ENCODE peak calls at places on chromosomes 16 and 17, in eight cellular contexts. J, G, A, B, W, U, Q and C are unnamed samples.

GRCh38 chr16:79497951-79498350 is 102.6 kb downstream of the MAF start:
- DNase-seq in J (no peak), G (no peak), A (no peak), B (no peak), W (no peak), U (no peak), Q (no peak), C (no peak)

GRCh38 chr16:1171854-1172428 is 19.0 kb downstream of the CACNA1H start:
- DNase-seq in J (no peak), G (no peak), A (no peak), B (no peak), W (no peak), U (no peak), Q (no peak), C (no peak)

GRCh38 chr17:59332890-59333377 is 1.5 kb downstream of the YPEL2 start:
- DNase-seq in J (no peak), G (peak), A (no peak), B (no peak), W (peak), U (no peak), Q (peak), C (no peak)

GRCh38 chr16:70578035-70578434 is 54.4 kb downstream of the SF3B3 start:
- DNase-seq in J (peak), G (no peak), A (no peak), B (no peak), W (no peak), U (no peak), Q (no peak), C (no peak)

GRCh38 chr17:82940226-82941020 is 100.6 kb upstream of the ZNF750 start:
- DNase-seq in J (no peak), G (no peak), A (no peak), B (peak), W (no peak), U (no peak), Q (no peak), C (no peak)

GRCh38 chr17:50772251-50772650 is 4.9 kb upstream of the ANKRD40CL start:
- DNase-seq in J (no peak), G (no peak), A (no peak), B (no peak), W (no peak), U (no peak), Q (no peak), C (no peak)

GRCh38 chr16:75060708-75061107 is 55.9 kb downstream of the LDHD start:
- DNase-seq in J (no peak), G (no peak), A (no peak), B (no peak), W (no peak), U (no peak), Q (no peak), C (no peak)

GRCh38 chr17:10059684-10060211 is 138.7 kb downstream of the GAS7 start:
- DNase-seq in J (no peak), G (no peak), A (no peak), B (no peak), W (peak), U (no peak), Q (no peak), C (no peak)

GRCh38 chr17:21125862-21126261 is 902 bp upstream of the DHRS7B start:
- DNase-seq in J (peak), G (no peak), A (no peak), B (no peak), W (no peak), U (no peak), Q (no peak), C (no peak)

GRCh38 chr16:87363771-87364476 is 19.7 kb downstream of the FBXO31 start:
- DNase-seq in J (no peak), G (peak), A (no peak), B (no peak), W (peak), U (no peak), Q (peak), C (no peak)

GRCh38 chr16:2712546-2712945 is 7.5 kb downstream of the PRSS27 start:
- DNase-seq in J (no peak), G (no peak), A (no peak), B (no peak), W (no peak), U (no peak), Q (no peak), C (no peak)

GRCh38 chr17:4485676-4486646 is 12.7 kb upstream of the SPNS2 start:
- DNase-seq in J (no peak), G (no peak), A (no peak), B (no peak), W (no peak), U (peak), Q (no peak), C (no peak)

GRCh38 chr17:83024205-83024971 is 55.0 kb upstream of the METRNL start:
- DNase-seq in J (no peak), G (no peak), A (no peak), B (no peak), W (no peak), U (no peak), Q (no peak), C (no peak)

GRCh38 chr17:61658183-61658582 is 67.2 kb upstream of the NACA2 start:
- DNase-seq in J (no peak), G (no peak), A (no peak), B (no peak), W (no peak), U (no peak), Q (no peak), C (no peak)

GRCh38 chr17:81841866-81842265 is 7.0 kb upstream of the PPP1R27 start:
- DNase-seq in J (no peak), G (no peak), A (no peak), B (no peak), W (no peak), U (no peak), Q (no peak), C (no peak)

GRCh38 chr17:47821031-47821423 is 567 bp downstream of the OSBPL7 start:
- DNase-seq in J (no peak), G (no peak), A (no peak), B (no peak), W (no peak), U (peak), Q (no peak), C (no peak)

GRCh38 chr17:47822785-47823184 is 1.2 kb upstream of the OSBPL7 start:
- DNase-seq in J (no peak), G (no peak), A (no peak), B (no peak), W (no peak), U (no peak), Q (no peak), C (no peak)

GRCh38 chr17:47820023-47820789 is 1.4 kb downstream of the OSBPL7 start:
- DNase-seq in J (no peak), G (no peak), A (no peak), B (no peak), W (no peak), U (peak), Q (peak), C (no peak)

GRCh38 chr17:47823519-47823918 is 1.9 kb upstream of the OSBPL7 start:
- DNase-seq in J (no peak), G (no peak), A (no peak), B (no peak), W (no peak), U (no peak), Q (no peak), C (no peak)

GRCh38 chr17:47821424-47822379 is at the start of gene OSBPL7:
- DNase-seq in J (peak), G (peak), A (peak), B (peak), W (peak), U (peak), Q (peak), C (peak)
- TF ChIP-seq CTCF in J (peak), G (no peak), A (peak), B (no peak), W (no peak), U (no peak), Q (no peak), C (no peak)

GRCh38 chr16:54928421-54929089 is 2.1 kb upstream of the IRX5 start:
- DNase-seq in J (peak), G (peak), A (peak), B (no peak), W (no peak), U (peak), Q (peak), C (peak)
- TF ChIP-seq CTCF in J (no peak), G (no peak), A (no peak), B (no peak), W (no peak), U (no peak), Q (peak), C (no peak)

DNA sequence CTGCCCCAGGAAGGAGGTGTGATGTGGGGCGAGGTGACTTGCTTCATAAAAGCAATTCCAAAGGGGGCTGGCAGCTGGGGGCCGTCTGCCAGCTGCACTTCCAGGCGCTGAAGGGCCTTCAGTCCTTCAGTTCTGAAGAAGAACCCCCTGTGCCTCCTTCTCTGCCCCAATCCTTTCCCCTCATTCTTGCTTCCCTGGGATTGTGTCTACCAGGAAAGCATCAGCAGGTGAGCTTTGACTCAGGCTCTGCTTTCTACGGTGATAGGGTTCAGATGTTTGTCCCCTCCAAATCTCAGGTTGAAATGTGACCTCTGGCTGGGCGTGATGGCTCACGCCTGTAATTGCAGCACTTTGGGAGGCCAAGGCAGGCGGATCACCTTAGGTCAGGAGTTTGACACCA is 52.5 kb upstream of the NKD1 start:
- DNase-seq in J (no peak), G (no peak), A (no peak), B (no peak), W (no peak), U (no peak), Q (no peak), C (no peak)
- TF ChIP-seq CTCF in J (no peak), G (no peak), A (no peak), B (no peak), W (no peak), U (no peak), Q (no peak), C (no peak)

GRCh38 chr16:24504467-24505345 is 34.7 kb upstream of the RBBP6 start:
- DNase-seq in J (peak), G (peak), A (peak), B (peak), W (peak), U (peak), Q (peak), C (no peak)

GRCh38 chr16:24497405-24497804 is 42.0 kb upstream of the RBBP6 start:
- DNase-seq in J (peak), G (no peak), A (no peak), B (no peak), W (peak), U (no peak), Q (no peak), C (no peak)

GRCh38 chr16:24493859-24494258 is 45.5 kb upstream of the RBBP6 start:
- DNase-seq in J (peak), G (no peak), A (no peak), B (no peak), W (no peak), U (no peak), Q (no peak), C (no peak)

DNA sequence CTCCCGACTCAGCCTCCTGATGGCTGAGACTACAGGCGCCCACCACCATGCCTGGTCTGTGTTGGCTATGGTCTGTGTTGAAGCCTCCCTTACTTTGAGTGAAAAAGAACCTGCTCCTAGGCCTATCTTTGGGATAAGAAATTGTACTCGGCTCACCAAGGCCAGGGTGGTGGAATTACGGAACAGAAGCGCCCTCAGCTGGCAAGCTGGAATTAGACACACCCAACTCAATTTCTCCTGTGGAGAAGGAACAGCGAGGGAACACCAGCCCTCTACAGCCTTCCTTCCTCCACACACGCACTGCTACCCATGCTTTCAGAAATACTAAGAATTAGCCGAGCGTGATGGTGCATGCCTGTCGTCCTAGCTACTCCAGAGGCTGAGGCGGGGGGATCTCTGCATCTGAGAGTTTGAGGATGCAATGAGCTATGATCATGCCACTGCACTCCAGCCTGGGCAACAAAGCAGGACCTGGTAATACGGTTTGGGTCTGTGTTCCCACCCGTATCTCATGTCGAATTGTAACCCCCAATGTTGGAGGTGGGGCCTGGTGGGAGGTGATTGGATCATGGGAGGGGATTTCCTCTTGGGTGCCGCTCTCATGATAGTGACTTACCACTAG is 40.1 kb upstream of the RBBP6 start:
- DNase-seq in J (peak), G (peak), A (peak), B (peak), W (peak), U (peak), Q (no peak), C (no peak)
- TF ChIP-seq CTCF in J (peak), G (peak), A (peak), B (peak), W (peak), U (no peak), Q (no peak), C (no peak)

GRCh38 chr16:68436581-68436980 is 11.7 kb downstream of the SMPD3 start:
- DNase-seq in J (peak), G (peak), A (peak), B (peak), W (no peak), U (no peak), Q (no peak), C (no peak)
- TF ChIP-seq CTCF in J (peak), G (peak), A (peak), B (peak), W (peak), U (no peak), Q (no peak), C (no peak)

GRCh38 chr17:29776026-29776425 is 153.3 kb upstream of the CORO6 start:
- DNase-seq in J (no peak), G (no peak), A (no peak), B (no peak), W (no peak), U (no peak), Q (no peak), C (no peak)

GRCh38 chr17:29782917-29783316 is 147.1 kb downstream of the SSH2 start:
- DNase-seq in J (no peak), G (no peak), A (no peak), B (no peak), W (no peak), U (no peak), Q (no peak), C (no peak)

GRCh38 chr17:29777663-29778062 is 152.4 kb downstream of the SSH2 start:
- DNase-seq in J (no peak), G (no peak), A (no peak), B (no peak), W (no peak), U (no peak), Q (no peak), C (no peak)

GRCh38 chr17:29784661-29785060 is 145.4 kb downstream of the SSH2 start:
- DNase-seq in J (no peak), G (peak), A (no peak), B (no peak), W (peak), U (no peak), Q (no peak), C (no peak)

GRCh38 chr17:29778936-29779811 is 150.9 kb downstream of the SSH2 start:
- DNase-seq in J (peak), G (peak), A (peak), B (peak), W (peak), U (peak), Q (peak), C (peak)
- TF ChIP-seq CTCF in J (peak), G (peak), A (peak), B (peak), W (peak), U (peak), Q (peak), C (peak)

DNA sequence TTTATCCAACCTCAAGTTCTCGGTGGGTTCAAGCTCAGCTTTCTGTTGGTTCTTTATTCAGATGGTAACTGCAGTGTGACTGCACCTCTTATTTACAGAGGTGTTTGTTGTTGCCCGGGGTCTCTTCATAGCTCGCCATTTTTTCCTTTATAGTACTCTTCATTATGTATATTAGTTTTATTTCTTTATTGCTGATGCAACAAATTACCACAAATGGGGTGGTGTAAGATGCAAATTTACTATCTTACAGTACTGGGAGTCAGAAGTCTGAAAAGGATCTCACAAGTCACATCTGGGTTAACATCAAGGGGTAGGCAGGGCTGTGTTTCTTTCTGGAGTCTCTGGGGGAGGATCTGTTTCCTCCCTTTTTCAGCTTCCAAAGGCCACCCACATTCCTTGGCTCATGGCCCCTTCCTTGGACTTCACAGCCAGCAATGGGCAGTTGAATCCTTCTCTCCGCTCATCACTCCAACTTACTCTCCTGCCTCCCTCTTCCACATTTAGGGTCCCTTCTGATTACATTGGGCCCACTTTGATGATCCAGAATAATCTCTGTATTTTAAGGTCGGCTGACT is 241.2 kb downstream of the HAPSTR1 start:
- DNase-seq in J (no peak), G (no peak), A (no peak), B (no peak), W (no peak), U (no peak), Q (no peak), C (no peak)
- TF ChIP-seq CTCF in J (no peak), G (no peak), A (no peak), B (no peak), W (no peak), U (no peak), Q (no peak), C (no peak)

GRCh38 chr17:7235693-7236665 is 1.7 kb upstream of the DVL2 start:
- DNase-seq in J (no peak), G (peak), A (no peak), B (no peak), W (no peak), U (no peak), Q (no peak), C (no peak)

GRCh38 chr17:7237761-7238417 is 1.4 kb downstream of the PHF23 start:
- DNase-seq in J (peak), G (peak), A (peak), B (peak), W (peak), U (peak), Q (peak), C (no peak)

GRCh38 chr17:7236808-7237207 is 2.4 kb downstream of the PHF23 start:
- DNase-seq in J (no peak), G (no peak), A (no peak), B (no peak), W (no peak), U (no peak), Q (no peak), C (no peak)

GRCh38 chr17:7238418-7239090 is 703 bp downstream of the PHF23 start:
- DNase-seq in J (no peak), G (no peak), A (peak), B (no peak), W (peak), U (peak), Q (no peak), C (no peak)

DNA sequence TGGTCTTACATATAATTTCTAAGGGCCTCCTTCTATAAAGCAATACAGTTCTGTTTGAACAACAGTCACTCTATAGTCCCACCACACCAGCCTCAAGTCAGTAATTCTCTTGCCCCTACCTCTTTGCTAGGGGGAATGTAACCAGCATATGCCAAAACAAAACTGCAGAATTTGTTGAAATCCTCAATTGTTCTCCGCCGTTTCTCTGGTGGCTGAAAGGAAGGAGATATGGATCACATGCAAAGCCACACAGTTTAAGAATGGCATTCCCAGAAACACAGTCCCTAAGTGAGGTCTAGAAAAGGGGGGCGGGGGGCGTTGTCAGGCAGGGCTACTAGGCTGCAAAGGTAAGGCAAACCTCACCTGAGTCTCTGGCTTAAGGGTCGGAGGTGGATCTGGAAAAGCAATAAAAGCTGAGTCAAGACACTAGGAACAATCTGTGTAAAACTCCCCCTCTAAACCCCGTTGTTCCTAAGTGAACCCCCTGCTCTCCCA is 1.9 kb downstream of the PHF23 start:
- DNase-seq in J (no peak), G (no peak), A (no peak), B (no peak), W (no peak), U (no peak), Q (no peak), C (no peak)
- TF ChIP-seq CTCF in J (no peak), G (no peak), A (no peak), B (no peak), W (no peak), U (no peak), Q (no peak), C (no peak)

GRCh38 chr17:65231086-65231485 is 93.9 kb downstream of the RGS9 start:
- DNase-seq in J (peak), G (no peak), A (no peak), B (no peak), W (no peak), U (no peak), Q (no peak), C (no peak)

GRCh38 chr17:65231662-65232335 is 94.6 kb downstream of the RGS9 start:
- DNase-seq in J (peak), G (peak), A (peak), B (peak), W (peak), U (peak), Q (peak), C (no peak)

GRCh38 chr17:65235284-65235683 is 98.1 kb downstream of the RGS9 start:
- DNase-seq in J (no peak), G (no peak), A (no peak), B (no peak), W (no peak), U (no peak), Q (no peak), C (no peak)

DNA sequence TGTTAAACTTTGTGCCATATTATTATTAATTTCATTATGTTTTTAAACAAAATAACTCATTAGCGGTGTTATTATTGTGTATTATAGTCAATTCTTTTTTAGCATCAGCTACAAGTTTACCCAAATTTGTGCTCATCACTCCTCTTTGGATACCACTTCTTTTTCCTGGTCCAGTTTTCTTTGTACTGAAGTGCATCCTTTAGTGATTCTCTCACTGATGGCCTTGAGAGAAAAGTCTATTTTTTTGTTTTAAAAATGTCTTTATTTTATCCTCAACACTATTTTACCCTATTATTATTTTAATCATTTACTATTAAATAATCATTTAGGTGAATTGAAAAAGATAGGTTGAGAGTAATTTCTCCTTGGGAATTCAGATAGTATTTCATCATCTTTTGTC is 99.2 kb downstream of the RGS9 start:
- DNase-seq in J (no peak), G (no peak), A (no peak), B (no peak), W (no peak), U (no peak), Q (no peak), C (no peak)
- TF ChIP-seq CTCF in J (no peak), G (no peak), A (no peak), B (no peak), W (no peak), U (no peak), Q (no peak), C (no peak)